ENCODE peak calls at places on chromosomes 6 and 20, in eight cellular contexts. P is Peyer's patch, O is heart left ventricle, Y is body of pancreas, E is esophagus squamous epithelium, L is K562, D is ovary, H is breast epithelium. N is an unnamed sample.

GRCh38 chr6:139588076-139588639 is 213.7 kb upstream of the CITED2 start:
- DNase-seq in D (no peak), Y (peak; percentile 89), H (no peak), O (no peak), E (no peak), L (peak; percentile 49), P (no peak), N (peak; percentile 53)

GRCh38 chr20:47549671-47550070 is 48.0 kb downstream of the NCOA3 start:
- DNase-seq in O (no peak), Y (no peak), D (no peak), L (no peak), P (no peak), H (no peak), E (no peak), N (no peak)

GRCh38 chr20:56417911-56418310 is 5.9 kb downstream of the CASS4 start:
- DNase-seq in P (no peak), L (no peak), Y (no peak), E (no peak), D (no peak), O (no peak), H (no peak), N (no peak)

GRCh38 chr6:53706525-53706924 is 41.0 kb upstream of the KLHL31 start:
- DNase-seq in E (no peak), P (no peak), D (no peak), O (no peak), L (no peak), Y (no peak), H (no peak), N (no peak)

GRCh38 chr6:161536141-161536735 is 262.4 kb upstream of the AGPAT4 start:
- DNase-seq in H (no peak), D (no peak), Y (no peak), O (no peak), P (no peak), L (no peak), E (no peak), N (no peak)

GRCh38 chr20:13307562-13308163 is 86.6 kb downstream of the ISM1 start:
- DNase-seq in O (no peak), P (no peak), D (no peak), H (no peak), E (no peak), L (no peak), Y (no peak), N (no peak)

GRCh38 chr6:83511901-83512681 is at the start of gene PRSS35:
- DNase-seq in Y (peak; percentile 58), E (no peak), P (no peak), L (peak; percentile 31), D (peak; percentile 78), O (peak; percentile 33), H (no peak), N (no peak)

GRCh38 chr6:10140824-10141223 is 274.1 kb downstream of the TFAP2A start:
- DNase-seq in E (no peak), O (no peak), P (no peak), H (no peak), L (no peak), D (no peak), Y (no peak), N (no peak)

GRCh38 chr6:83198486-83199172 is 5.5 kb downstream of the RWDD2A start:
- DNase-seq in Y (no peak), D (no peak), L (no peak), H (no peak), O (no peak), P (no peak), E (no peak), N (no peak)

GRCh38 chr20:44702776-44703175 is 12.4 kb upstream of the CCN5 start:
- DNase-seq in Y (peak; percentile 54), O (peak; percentile 91), P (peak; percentile 76), D (peak; percentile 98), H (peak; percentile 81), L (no peak), E (peak; percentile 19), N (peak; percentile 88)

GRCh38 chr6:30041221-30041620 is 19.8 kb upstream of the POLR1H start:
- DNase-seq in D (no peak), E (no peak), P (no peak), O (no peak), H (no peak), Y (no peak), L (no peak), N (no peak)

GRCh38 chr6:2885967-2886731 is 17.0 kb downstream of the SERPINB9 start:
- DNase-seq in H (no peak), P (no peak), L (no peak), O (no peak), Y (no peak), D (no peak), E (no peak), N (no peak)

GRCh38 chr20:36919715-36920333 is 31.7 kb downstream of the SAMHD1 start:
- DNase-seq in P (no peak), L (peak; percentile 56), D (no peak), Y (no peak), H (no peak), E (no peak), O (no peak), N (no peak)

GRCh38 chr6:79872986-79873385 is 74.4 kb downstream of the ELOVL4 start:
- DNase-seq in D (no peak), Y (no peak), H (no peak), E (no peak), O (no peak), P (no peak), L (no peak), N (no peak)

GRCh38 chr20:41051426-41051825 is 22.8 kb downstream of the TOP1 start:
- DNase-seq in H (no peak), P (no peak), D (no peak), Y (no peak), O (no peak), E (no peak), L (no peak), N (no peak)

GRCh38 chr6:121506761-121507754 is 71.6 kb downstream of the GJA1 start:
- DNase-seq in H (no peak), D (no peak), E (no peak), Y (no peak), L (no peak), P (no peak), O (no peak), N (peak; percentile 7)

GRCh38 chr6:156618600-156619205 is 158.5 kb upstream of the ARID1B start:
- DNase-seq in H (no peak), D (no peak), P (no peak), O (no peak), L (no peak), Y (no peak), E (no peak), N (no peak)

GRCh38 chr6:15996030-15996429 is 132.9 kb upstream of the MYLIP start:
- DNase-seq in E (no peak), H (no peak), P (no peak), O (no peak), L (peak; percentile 48), Y (no peak), D (no peak), N (no peak)

GRCh38 chr20:32891491-32891890 is 32.8 kb downstream of the EFCAB8 start:
- DNase-seq in H (no peak), Y (no peak), E (no peak), L (no peak), P (no peak), D (no peak), O (no peak), N (no peak)

GRCh38 chr20:33139467-33139866 is 28.5 kb upstream of the BPIFA2 start:
- DNase-seq in H (no peak), E (no peak), Y (no peak), O (no peak), P (no peak), D (no peak), L (no peak), N (no peak)

DNA sequence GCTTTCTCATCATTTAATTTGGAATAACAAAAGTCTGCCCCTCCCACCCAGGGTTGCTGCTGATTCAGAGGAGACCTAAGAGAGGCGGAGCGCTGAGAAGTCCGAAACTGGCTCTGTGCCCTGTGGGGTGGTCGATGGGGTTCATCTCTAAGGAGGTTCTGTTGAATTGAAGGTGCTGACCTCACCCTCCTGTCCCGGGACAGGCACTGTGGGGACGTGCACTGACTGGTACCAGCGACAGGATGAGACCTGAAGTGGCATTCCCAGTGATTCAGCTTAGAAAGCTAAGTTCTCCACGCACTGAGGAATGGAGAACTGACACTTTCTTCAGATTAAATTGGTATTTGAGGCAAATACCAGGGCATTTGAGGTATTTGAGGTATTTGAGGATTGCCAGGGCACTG is 1.3 kb downstream of the GUCA1B start:
- DNase-seq in P (no peak), L (peak; percentile 64), E (no peak), O (no peak), D (no peak), H (no peak), Y (no peak), N (no peak)
- H3K4me3 ChIP-seq in P (no peak overlapping the region), L (no peak overlapping the region), E (no peak overlapping the region), O (no peak overlapping the region), D (no peak overlapping the region), H (no peak overlapping the region), Y (no peak overlapping the region), N (no peak overlapping the region)

DNA sequence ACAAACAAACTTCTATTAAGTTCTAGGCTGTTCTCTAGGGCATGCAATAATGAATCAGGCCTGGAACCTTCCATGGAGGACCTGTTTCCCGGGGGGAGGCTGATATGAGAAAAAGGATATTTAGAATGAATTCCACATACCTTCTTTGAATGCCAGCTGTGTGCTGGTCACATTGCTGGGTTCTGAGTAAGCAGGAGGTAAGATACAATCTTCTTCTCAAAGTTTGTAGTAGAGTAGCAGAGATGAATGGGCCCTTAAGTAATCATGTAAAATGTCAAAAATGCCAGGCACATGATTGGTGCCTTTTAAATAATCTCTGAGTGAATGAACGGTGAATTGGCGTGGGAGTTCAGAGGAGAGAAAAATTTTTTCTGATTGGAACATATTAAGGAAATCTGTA is 47.4 kb downstream of the TGM2 start:
- DNase-seq in E (no peak), H (no peak), O (no peak), D (no peak), Y (no peak), L (no peak), P (no peak), N (no peak)
- TF ChIP-seq POLR2A in E (no peak), H (no peak), O (no peak), D (no peak), Y (no peak), L (no peak), P (no peak), N (no peak)

DNA sequence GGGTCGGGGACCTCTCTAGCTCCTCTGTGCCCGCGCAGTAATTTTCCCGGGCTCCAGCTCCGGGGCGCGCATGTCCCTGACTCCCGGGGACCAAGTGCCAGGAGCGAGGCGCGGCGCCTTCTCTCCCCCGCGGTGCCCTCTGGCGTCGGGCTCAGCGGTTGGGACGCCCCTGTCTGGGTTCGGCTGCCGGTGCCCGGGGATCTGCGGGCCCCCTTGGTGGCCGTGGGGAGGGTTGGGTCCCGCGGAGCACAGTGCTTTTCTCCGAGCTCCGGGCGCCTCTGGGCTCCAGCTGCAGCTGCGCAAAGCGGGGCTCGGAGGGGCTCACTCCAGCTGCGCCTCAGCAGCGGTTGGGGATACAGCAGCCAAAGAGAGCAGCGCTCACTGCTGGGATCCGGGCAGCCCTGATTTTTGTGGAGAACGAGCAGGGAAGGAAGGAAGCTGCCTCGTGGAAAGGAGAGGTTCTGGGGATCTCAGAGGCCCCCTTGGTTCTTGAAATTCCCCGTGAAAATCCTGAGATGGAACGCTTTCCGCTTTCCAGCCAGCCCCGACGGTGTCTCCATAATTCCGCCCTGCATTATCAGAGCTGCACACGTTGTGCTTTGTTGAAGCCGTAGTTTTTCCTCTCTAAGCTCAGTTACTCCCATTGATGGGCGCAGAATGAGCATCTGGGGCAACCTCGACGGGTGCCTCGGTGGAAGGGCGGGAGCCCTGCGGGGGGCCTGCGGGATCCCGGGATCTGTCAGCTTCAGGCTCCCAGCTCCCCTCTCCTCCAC is 863 bp downstream of the PPP1R14C start:
- DNase-seq in H (no peak), L (peak; percentile 47), Y (peak; percentile 13), P (no peak), E (no peak), O (no peak), D (no peak), N (peak; percentile 30)
- H3K4me3 ChIP-seq in H (peak overlapping the region; percentile 74), L (peak overlapping the region; percentile 64), Y (no peak overlapping the region), P (peak overlapping the region; percentile 46), E (peak overlapping the region; percentile 63), O (peak overlapping the region; percentile 68), D (peak overlapping the region; percentile 31), N (peak overlapping the region; percentile 64)

GRCh38 chr6:20173833-20174796 is 38.2 kb downstream of the MBOAT1 start:
- DNase-seq in H (no peak), L (no peak), P (no peak), O (no peak), D (no peak), Y (no peak), E (no peak), N (no peak)
- TF ChIP-seq POLR2A in H (no peak), L (no peak), P (no peak), O (no peak), D (no peak), Y (no peak), E (no peak), N (no peak)

N was measured in gastrocnemius medialis.